ENCODE peak calls at places on chromosome 5, in seven cellular contexts. F, H, L, K, T, E and V are unnamed samples.

GRCh38 chr5:60842859-60843692 is 993 bp downstream of the ELOVL7 start:
- DNase-seq in F (peak; percentile 51), H (no peak), L (no peak), K (no peak), T (no peak), E (no peak), V (no peak)

GRCh38 chr5:153159611-153160010 is 330.9 kb upstream of the GRIA1 start:
- DNase-seq in F (no peak), H (no peak), L (no peak), K (no peak), T (no peak), E (no peak), V (no peak)

GRCh38 chr5:43602456-43602817 is 543 bp upstream of the NNT start:
- DNase-seq in F (peak; percentile 39), H (peak; percentile 18), L (no peak), K (no peak), T (no peak), E (no peak), V (peak; percentile 37)

GRCh38 chr5:124986667-124987066 is 240.2 kb upstream of the ZNF608 start:
- DNase-seq in F (no peak), H (no peak), L (no peak), K (no peak), T (no peak), E (no peak), V (no peak)

GRCh38 chr5:163338-163620 is 28.0 kb upstream of the LRRC14B start:
- DNase-seq in F (no peak), H (no peak), L (no peak), K (no peak), T (no peak), E (no peak), V (no peak)

GRCh38 chr5:99949969-99950524 is 585.1 kb upstream of the FAM174A start:
- DNase-seq in F (no peak), H (no peak), L (no peak), K (peak; percentile 67), T (no peak), E (no peak), V (no peak)

GRCh38 chr5:33936381-33937016 is at the start of gene RXFP3:
- DNase-seq in F (no peak), H (no peak), L (no peak), K (peak; percentile 59), T (no peak), E (no peak), V (no peak)

GRCh38 chr5:126812199-126812570 is 35.2 kb downstream of the LMNB1 start:
- DNase-seq in F (no peak), H (no peak), L (no peak), K (no peak), T (no peak), E (no peak), V (no peak)

GRCh38 chr5:67537439-67538342 is 341.1 kb upstream of the CD180 start:
- DNase-seq in F (no peak), H (no peak), L (no peak), K (no peak), T (no peak), E (no peak), V (no peak)

GRCh38 chr5:154288145-154288544 is 97.6 kb downstream of the GALNT10 start:
- DNase-seq in F (peak; percentile 12), H (no peak), L (no peak), K (no peak), T (no peak), E (no peak), V (no peak)

GRCh38 chr5:10479226-10479721 is 37.6 kb downstream of the ROPN1L start:
- DNase-seq in F (no peak), H (no peak), L (no peak), K (no peak), T (no peak), E (no peak), V (no peak)